ENCODE peak calls at places on chromosomes 5 and 9, in eight cellular contexts. F is Daoy, E is iris pigment epithelial cell, L is T-helper 1 cell, R is HFFc6, K is HTR-8/SVneo, G is skeletal muscle cell, O is GM12865. W is an unnamed sample.
A peak's percentile ranks its signal among the peaks of the same experiment; 100 is the strongest.

GRCh38 chr9:126312584-126313551 is 13.8 kb upstream of the MVB12B start:
- DNase-seq in O (no peak), K (no peak), F (no peak), R (no peak), L (no peak), G (no peak), E (no peak), W (no peak)

GRCh38 chr9:134661299-134661698 is 19.7 kb downstream of the COL5A1 start:
- DNase-seq in K (no peak), E (no peak), F (no peak), O (no peak), R (no peak), L (no peak), G (no peak), W (no peak)

GRCh38 chr5:637581-638450 is 25.7 kb downstream of the CEP72 start:
- DNase-seq in K (no peak), G (no peak), F (no peak), L (no peak), R (no peak), O (no peak), E (no peak), W (no peak)

GRCh38 chr5:106121972-106122605 is 1548.6 kb downstream of the EFNA5 start:
- DNase-seq in R (no peak), O (peak; percentile 41), G (no peak), K (peak; percentile 17), F (peak; percentile 38), L (no peak), E (peak; percentile 30), W (no peak)

GRCh38 chr5:96736937-96737336 is 70.8 kb downstream of the ERAP1 start:
- DNase-seq in R (no peak), K (no peak), O (no peak), G (no peak), E (no peak), L (no peak), F (no peak), W (no peak)

GRCh38 chr5:55218966-55219365 is 8.1 kb downstream of the MCIDAS start:
- DNase-seq in L (no peak), O (no peak), R (no peak), G (no peak), K (no peak), E (no peak), F (no peak), W (peak; percentile 92)

GRCh38 chr9:133767625-133768024 is 29.5 kb upstream of the SARDH start:
- DNase-seq in O (no peak), L (no peak), K (no peak), E (no peak), F (no peak), R (no peak), G (no peak), W (no peak)

GRCh38 chr5:100270323-100270771 is 264.8 kb upstream of the FAM174A start:
- DNase-seq in O (no peak), K (no peak), G (no peak), E (peak; percentile 18), F (no peak), L (no peak), R (no peak), W (no peak)

GRCh38 chr9:115032300-115032699 is 85.7 kb downstream of the TNC start:
- DNase-seq in F (no peak), O (no peak), R (no peak), G (no peak), L (no peak), E (no peak), K (no peak), W (no peak)

GRCh38 chr9:115597330-115597729 is 479.4 kb upstream of the TNC start:
- DNase-seq in E (no peak), L (no peak), R (no peak), O (no peak), G (no peak), F (peak; percentile 63), K (no peak), W (no peak)

GRCh38 chr5:68354315-68354714 is 138.8 kb downstream of the PIK3R1 start:
- DNase-seq in L (no peak), F (peak; percentile 30), O (no peak), K (no peak), R (no peak), G (no peak), E (no peak), W (no peak)

GRCh38 chr5:51395666-51396356 is 12.6 kb downstream of the ISL1 start:
- DNase-seq in F (no peak), R (no peak), G (no peak), K (no peak), E (no peak), O (no peak), L (no peak), W (peak; percentile 72)

GRCh38 chr5:89028579-89029272 is 145.7 kb upstream of the MEF2C start:
- DNase-seq in K (no peak), E (peak; percentile 3), L (no peak), O (no peak), G (no peak), F (peak; percentile 59), R (peak; percentile 24), W (no peak)

GRCh38 chr5:115336201-115336720 is 39.8 kb upstream of the CCDC112 start:
- DNase-seq in F (no peak), R (no peak), E (peak; percentile 41), G (no peak), L (no peak), O (no peak), K (no peak), W (no peak)

GRCh38 chr5:91382530-91383026 is 539 bp downstream of the ARRDC3 start:
- DNase-seq in G (no peak), L (no peak), O (peak; percentile 64), E (no peak), R (no peak), F (peak; percentile 53), K (no peak), W (peak; percentile 77)

GRCh38 chr9:121839726-121840500 is 188.5 kb downstream of the DAB2IP start:
- DNase-seq in G (no peak), E (no peak), L (no peak), R (no peak), O (peak; percentile 77), F (no peak), K (no peak), W (no peak)

GRCh38 chr9:4141201-4141750 is 158.6 kb downstream of the GLIS3 start:
- DNase-seq in L (no peak), O (no peak), F (peak; percentile 54), G (no peak), K (no peak), E (peak; percentile 62), R (no peak), W (no peak)

GRCh38 chr9:133866946-133867345 is 125.2 kb downstream of the VAV2 start:
- DNase-seq in R (no peak), L (no peak), E (no peak), G (no peak), F (no peak), O (no peak), K (no peak), W (no peak)

GRCh38 chr5:138488481-138488945 is 23.2 kb downstream of the EGR1 start:
- DNase-seq in K (no peak), E (peak; percentile 64), G (no peak), F (peak; percentile 83), R (peak; percentile 72), O (no peak), L (no peak), W (no peak)

GRCh38 chr9:137604345-137605145 is 941 bp upstream of the ARRDC1 start:
- DNase-seq in G (no peak), O (no peak), R (no peak), E (no peak), K (no peak), F (no peak), L (no peak), W (no peak)

GRCh38 chr5:140145818-140146522 is 20.2 kb downstream of the IGIP start:
- DNase-seq in F (peak; percentile 74), L (peak; percentile 31), K (peak; percentile 44), E (peak; percentile 72), R (peak; percentile 62), O (peak; percentile 64), G (no peak), W (peak; percentile 7)

GRCh38 chr9:137828527-137829259 is 48.9 kb upstream of the CACNA1B start:
- DNase-seq in F (peak; percentile 40), O (no peak), L (no peak), K (peak; percentile 20), R (no peak), G (no peak), E (no peak), W (no peak)

GRCh38 chr5:137733922-137734695 is 1.8 kb downstream of the KLHL3 start:
- DNase-seq in O (no peak), F (no peak), K (no peak), R (no peak), E (peak; percentile 16), L (no peak), G (no peak), W (no peak)

GRCh38 chr5:142197098-142197497 is 88.5 kb downstream of the NDFIP1 start:
- DNase-seq in O (no peak), E (peak; percentile 28), R (no peak), F (no peak), L (no peak), K (no peak), G (no peak), W (no peak)

GRCh38 chr9:126625329-126626116 is 11.8 kb downstream of the LMX1B start:
- DNase-seq in R (no peak), O (no peak), F (no peak), G (no peak), L (no peak), K (no peak), E (no peak), W (peak; percentile 20)

GRCh38 chr9:134547161-134548100 is 94.2 kb upstream of the COL5A1 start:
- DNase-seq in L (no peak), F (no peak), G (no peak), O (no peak), K (no peak), R (no peak), E (no peak), W (no peak)

GRCh38 chr5:150109921-150110320 is 23.6 kb upstream of the CSF1R start:
- DNase-seq in G (no peak), K (no peak), R (no peak), L (no peak), O (no peak), F (no peak), E (no peak), W (no peak)

GRCh38 chr5:114473541-114473940 is 111.7 kb downstream of the KCNN2 start:
- DNase-seq in G (no peak), L (no peak), K (no peak), R (no peak), F (no peak), O (no peak), E (no peak), W (no peak)

GRCh38 chr5:90227688-90228087 is 181.9 kb downstream of the CETN3 start:
- DNase-seq in F (no peak), G (no peak), E (no peak), O (no peak), K (no peak), L (no peak), R (no peak), W (no peak)

GRCh38 chr5:170783498-170784247 is at the start of gene GABRP:
- DNase-seq in G (no peak), R (no peak), E (no peak), L (no peak), K (no peak), O (no peak), F (no peak), W (no peak)

GRCh38 chr5:94389515-94389899 is 228.9 kb downstream of the KIAA0825 start:
- DNase-seq in O (peak; percentile 7), K (no peak), L (no peak), R (no peak), E (no peak), G (no peak), F (no peak), W (no peak)

GRCh38 chr5:142529626-142530278 is 156.1 kb downstream of the FGF1 start:
- DNase-seq in G (no peak), F (peak; percentile 85), L (no peak), E (peak; percentile 83), K (peak; percentile 41), O (no peak), R (peak; percentile 71), W (no peak)

GRCh38 chr5:177539411-177539810 is 15.0 kb downstream of the FAM193B start:
- DNase-seq in L (no peak), G (no peak), F (no peak), O (no peak), K (no peak), E (peak; percentile 65), R (peak; percentile 61), W (no peak)

GRCh38 chr9:14238044-14238443 is 75.9 kb downstream of the NFIB start:
- DNase-seq in O (no peak), R (no peak), K (peak; percentile 11), G (no peak), E (peak; percentile 64), F (peak; percentile 89), L (no peak), W (no peak)

W was measured in NCI-H748 treated with DMSO at 0.1 percent for 48 hours.